ENCODE peak calls at places on chromosomes 16 and 17, in nine cellular contexts. J is cardiac septum, A is EH, C is COR-L47, I is HuH-7.5, B is ACHN, M is kidney glomerular epithelial cell, R is ovary, N is psoas muscle. W is an unnamed sample.

GRCh38 chr17:3571043-3571900 is 13.7 kb upstream of the TRPV3 start:
- DNase-seq in A (no peak), C (no peak), M (no peak), J (no peak), I (no peak), B (no peak), N (no peak), R (no peak), W (no peak)

GRCh38 chr16:87602005-87602790 is at the start of gene JPH3:
- DNase-seq in C (peak; percentile 55), M (no peak), N (no peak), I (no peak), J (no peak), R (no peak), A (no peak), B (no peak), W (peak; percentile 55)

GRCh38 chr16:29708917-29709600 is 30.1 kb downstream of the QPRT start:
- DNase-seq in N (no peak), C (no peak), I (no peak), M (no peak), B (no peak), R (no peak), J (peak; percentile 14), A (no peak), W (no peak)

GRCh38 chr17:52837502-52837901 is 679.0 kb upstream of the CA10 start:
- DNase-seq in I (no peak), A (no peak), J (no peak), B (no peak), R (no peak), N (no peak), M (no peak), C (no peak), W (no peak)

GRCh38 chr16:83118365-83118764 is 491.6 kb downstream of the CDH13 start:
- DNase-seq in C (no peak), R (no peak), N (no peak), I (no peak), A (peak; percentile 83), J (no peak), M (no peak), B (no peak), W (no peak)

GRCh38 chr17:57355090-57355859 is 99.0 kb downstream of the MSI2 start:
- DNase-seq in M (no peak), I (no peak), B (no peak), C (no peak), J (no peak), A (peak; percentile 6), R (no peak), N (no peak), W (no peak)

GRCh38 chr16:85031451-85031850 is 3.9 kb downstream of the KIAA0513 start:
- DNase-seq in R (no peak), N (no peak), J (no peak), B (no peak), A (no peak), M (no peak), I (no peak), C (no peak), W (no peak)

GRCh38 chr17:39404542-39405378 is 3.3 kb upstream of the FBXL20 start:
- DNase-seq in M (peak; percentile 45), R (no peak), N (no peak), A (peak; percentile 88), J (no peak), C (no peak), I (no peak), B (peak; percentile 78), W (no peak)

GRCh38 chr16:27729516-27730304 is 179.8 kb downstream of the KATNIP start:
- DNase-seq in M (no peak), C (no peak), A (no peak), N (peak; percentile 48), I (no peak), R (no peak), B (no peak), J (no peak), W (peak; percentile 66)

GRCh38 chr17:71966459-71967313 is 154.1 kb upstream of the SOX9 start:
- DNase-seq in A (no peak), B (no peak), C (no peak), M (no peak), R (no peak), J (no peak), N (peak; percentile 69), I (no peak), W (no peak)

GRCh38 chr17:8608001-8608400 is 22.5 kb downstream of the MYH10 start:
- DNase-seq in B (no peak), A (peak; percentile 78), R (no peak), I (no peak), J (no peak), M (no peak), N (no peak), C (no peak), W (no peak)

GRCh38 chr17:45719335-45720071 is 64.6 kb upstream of the CRHR1 start:
- DNase-seq in C (no peak), J (no peak), B (peak; percentile 65), I (peak; percentile 33), M (peak; percentile 74), N (no peak), A (peak; percentile 88), R (no peak), W (no peak)

GRCh38 chr17:17725853-17726720 is 44.8 kb downstream of the RAI1 start:
- DNase-seq in A (no peak), B (no peak), I (no peak), M (no peak), J (no peak), R (no peak), C (no peak), N (no peak), W (no peak)

GRCh38 chr16:46947900-46948547 is 25.4 kb downstream of the DNAJA2 start:
- DNase-seq in M (peak; percentile 5), R (no peak), C (no peak), I (peak; percentile 27), J (no peak), A (peak; percentile 52), N (no peak), B (peak; percentile 68), W (no peak)

GRCh38 chr17:83151442-83152220 is 72.2 kb downstream of the METRNL start:
- DNase-seq in R (peak; percentile 40), M (peak; percentile 52), B (no peak), A (peak; percentile 80), N (no peak), I (peak; percentile 58), C (no peak), J (no peak), W (peak; percentile 68)

GRCh38 chr17:51434434-51435170 is 174.3 kb downstream of the UTP18 start:
- DNase-seq in M (peak; percentile 5), N (no peak), A (no peak), B (no peak), I (no peak), J (no peak), C (no peak), R (no peak), W (no peak)

GRCh38 chr16:85334718-85335583 is 222.7 kb upstream of the CIBAR2 start:
- DNase-seq in N (no peak), J (no peak), R (no peak), C (peak; percentile 52), B (no peak), M (peak; percentile 6), A (no peak), I (peak; percentile 66), W (peak; percentile 81)

GRCh38 chr16:56862776-56863175 is 2.2 kb upstream of the SLC12A3 start:
- DNase-seq in M (no peak), R (no peak), B (no peak), I (no peak), J (no peak), N (no peak), C (no peak), A (no peak), W (peak; percentile 1)

GRCh38 chr17:3588104-3588503 is 21.1 kb downstream of the TRPV1 start:
- DNase-seq in C (no peak), R (no peak), B (no peak), N (peak; percentile 48), I (no peak), A (no peak), J (no peak), M (no peak), W (no peak)

GRCh38 chr17:42679492-42680330 is 1.9 kb downstream of the CCR10 start:
- DNase-seq in C (peak; percentile 75), I (peak; percentile 90), A (peak; percentile 81), B (no peak), J (peak; percentile 90), R (peak; percentile 73), M (peak; percentile 33), N (peak; percentile 92), W (peak; percentile 96)

GRCh38 chr16:89815639-89816348 is 653 bp downstream of the FANCA start:
- DNase-seq in A (no peak), J (no peak), M (no peak), I (no peak), C (no peak), R (no peak), N (no peak), B (peak; percentile 28), W (no peak)

GRCh38 chr16:57516773-57517172 is 19.6 kb downstream of the CCDC102A start:
- DNase-seq in I (no peak), R (no peak), J (no peak), C (no peak), M (no peak), A (no peak), N (no peak), B (no peak), W (peak; percentile 20)

GRCh38 chr16:78381060-78381459 is 281.6 kb downstream of the WWOX start:
- DNase-seq in N (no peak), M (no peak), J (no peak), I (no peak), B (no peak), C (no peak), R (no peak), A (no peak), W (no peak)

GRCh38 chr16:1076801-1077576 is 4.4 kb downstream of the SSTR5 start:
- DNase-seq in C (no peak), I (no peak), J (no peak), R (no peak), M (no peak), N (no peak), B (no peak), A (no peak), W (no peak)

GRCh38 chr16:2210386-2211365 is at the start of gene BRICD5:
- DNase-seq in B (no peak), I (no peak), A (no peak), J (no peak), M (no peak), N (no peak), R (no peak), C (no peak), W (no peak)

GRCh38 chr16:59470556-59470955 is 736.4 kb upstream of the GOT2 start:
- DNase-seq in A (peak; percentile 18), M (no peak), B (no peak), I (no peak), N (no peak), J (no peak), R (no peak), C (no peak), W (no peak)

GRCh38 chr16:57846078-57846697 is 43.9 kb upstream of the KIFC3 start:
- DNase-seq in B (no peak), R (peak; percentile 62), N (no peak), M (no peak), A (no peak), J (no peak), C (no peak), I (no peak), W (no peak)

GRCh38 chr16:78599271-78599670 is 499.8 kb downstream of the WWOX start:
- DNase-seq in R (no peak), A (no peak), M (no peak), B (no peak), I (no peak), N (no peak), C (no peak), J (no peak), W (no peak)

GRCh38 chr17:83136931-83137330 is 57.5 kb downstream of the METRNL start:
- DNase-seq in R (no peak), M (no peak), A (no peak), C (no peak), J (peak; percentile 15), B (no peak), N (no peak), I (no peak), W (peak; percentile 64)

GRCh38 chr17:75341784-75342183 is 52.6 kb upstream of the SLC25A19 start:
- DNase-seq in R (no peak), J (no peak), N (no peak), C (no peak), B (no peak), I (no peak), A (no peak), M (no peak), W (no peak)

GRCh38 chr16:4370570-4371480 is 823 bp upstream of the VASN start:
- DNase-seq in J (peak; percentile 85), M (peak; percentile 72), N (peak; percentile 85), B (no peak), A (peak; percentile 84), C (no peak), R (peak; percentile 96), I (no peak), W (no peak)